ENCODE peak calls at places on chromosome 5, in seven cellular contexts. One of them, this sample, is unnamed.

GRCh38 chr5:5304361-5305035 is 118.0 kb upstream of the ICE1 start:
- DNase-seq in choroid plexus epithelial cell: no peak
- DNase-seq in 8988T: no peak
- DNase-seq in activated CD4-positive, alpha-beta T cell treated with anti-CD3 and anti-CD28 coated beads, Interleukin-2, amount 10 ng/mL, durations not matched to agents 7 days and 5 days: no peak
- DNase-seq in activated CD8-positive, alpha-beta memory T cell treated with anti-CD3 and anti-CD28 coated beads, Interleukin-2, amount 10 ng/mL, durations not matched to agents 7 days and 5 days: no peak
- DNase-seq in HCT116: no peak
- DNase-seq in GM12865: no peak
- DNase-seq in this sample: peak

GRCh38 chr5:83974151-83974822 is 253.6 kb upstream of the HAPLN1 start:
- DNase-seq in choroid plexus epithelial cell: peak
- DNase-seq in HCT116: no peak
- DNase-seq in activated CD8-positive, alpha-beta memory T cell treated with anti-CD3 and anti-CD28 coated beads, Interleukin-2, amount 10 ng/mL, durations not matched to agents 7 days and 5 days: no peak
- DNase-seq in activated CD4-positive, alpha-beta T cell treated with anti-CD3 and anti-CD28 coated beads, Interleukin-2, amount 10 ng/mL, durations not matched to agents 7 days and 5 days: no peak
- DNase-seq in GM12865: no peak
- DNase-seq in 8988T: no peak
- DNase-seq in this sample: no peak

GRCh38 chr5:392431-392988 is 50.5 kb upstream of the EXOC3 start:
- DNase-seq in GM12865: peak
- DNase-seq in activated CD8-positive, alpha-beta memory T cell treated with anti-CD3 and anti-CD28 coated beads, Interleukin-2, amount 10 ng/mL, durations not matched to agents 7 days and 5 days: peak
- DNase-seq in HCT116: peak
- DNase-seq in choroid plexus epithelial cell: peak
- DNase-seq in 8988T: peak
- DNase-seq in activated CD4-positive, alpha-beta T cell treated with anti-CD3 and anti-CD28 coated beads, Interleukin-2, amount 10 ng/mL, durations not matched to agents 7 days and 5 days: peak
- DNase-seq in this sample: peak

GRCh38 chr5:80318212-80318611 is 1.6 kb upstream of the SPZ1 start:
- DNase-seq in choroid plexus epithelial cell: peak
- DNase-seq in HCT116: no peak
- DNase-seq in 8988T: no peak
- DNase-seq in GM12865: no peak
- DNase-seq in activated CD4-positive, alpha-beta T cell treated with anti-CD3 and anti-CD28 coated beads, Interleukin-2, amount 10 ng/mL, durations not matched to agents 7 days and 5 days: no peak
- DNase-seq in activated CD8-positive, alpha-beta memory T cell treated with anti-CD3 and anti-CD28 coated beads, Interleukin-2, amount 10 ng/mL, durations not matched to agents 7 days and 5 days: no peak
- DNase-seq in this sample: no peak

GRCh38 chr5:179608131-179608581 is 15.3 kb downstream of the HNRNPH1 start:
- DNase-seq in activated CD8-positive, alpha-beta memory T cell treated with anti-CD3 and anti-CD28 coated beads, Interleukin-2, amount 10 ng/mL, durations not matched to agents 7 days and 5 days: peak
- DNase-seq in GM12865: peak
- DNase-seq in 8988T: no peak
- DNase-seq in HCT116: no peak
- DNase-seq in activated CD4-positive, alpha-beta T cell treated with anti-CD3 and anti-CD28 coated beads, Interleukin-2, amount 10 ng/mL, durations not matched to agents 7 days and 5 days: peak
- DNase-seq in choroid plexus epithelial cell: peak
- DNase-seq in this sample: no peak

GRCh38 chr5:115317750-115318149 is 21.3 kb upstream of the CCDC112 start:
- DNase-seq in 8988T: no peak
- DNase-seq in HCT116: no peak
- DNase-seq in activated CD4-positive, alpha-beta T cell treated with anti-CD3 and anti-CD28 coated beads, Interleukin-2, amount 10 ng/mL, durations not matched to agents 7 days and 5 days: no peak
- DNase-seq in activated CD8-positive, alpha-beta memory T cell treated with anti-CD3 and anti-CD28 coated beads, Interleukin-2, amount 10 ng/mL, durations not matched to agents 7 days and 5 days: no peak
- DNase-seq in GM12865: no peak
- DNase-seq in choroid plexus epithelial cell: no peak
- DNase-seq in this sample: no peak

GRCh38 chr5:111755942-111756353 is 1.0 kb downstream of the NREP start:
- DNase-seq in activated CD4-positive, alpha-beta T cell treated with anti-CD3 and anti-CD28 coated beads, Interleukin-2, amount 10 ng/mL, durations not matched to agents 7 days and 5 days: no peak
- DNase-seq in HCT116: no peak
- DNase-seq in activated CD8-positive, alpha-beta memory T cell treated with anti-CD3 and anti-CD28 coated beads, Interleukin-2, amount 10 ng/mL, durations not matched to agents 7 days and 5 days: no peak
- DNase-seq in GM12865: peak
- DNase-seq in choroid plexus epithelial cell: peak
- DNase-seq in 8988T: no peak
- DNase-seq in this sample: peak

GRCh38 chr5:151051066-151051930 is 29.5 kb downstream of the TNIP1 start:
- DNase-seq in activated CD4-positive, alpha-beta T cell treated with anti-CD3 and anti-CD28 coated beads, Interleukin-2, amount 10 ng/mL, durations not matched to agents 7 days and 5 days: peak
- DNase-seq in 8988T: peak
- DNase-seq in HCT116: peak
- DNase-seq in GM12865: peak
- DNase-seq in activated CD8-positive, alpha-beta memory T cell treated with anti-CD3 and anti-CD28 coated beads, Interleukin-2, amount 10 ng/mL, durations not matched to agents 7 days and 5 days: peak
- DNase-seq in choroid plexus epithelial cell: peak
- DNase-seq in this sample: peak

GRCh38 chr5:174273325-174273724 is 227.8 kb downstream of the NSG2 start:
- DNase-seq in GM12865: peak
- DNase-seq in HCT116: no peak
- DNase-seq in activated CD4-positive, alpha-beta T cell treated with anti-CD3 and anti-CD28 coated beads, Interleukin-2, amount 10 ng/mL, durations not matched to agents 7 days and 5 days: no peak
- DNase-seq in 8988T: no peak
- DNase-seq in choroid plexus epithelial cell: no peak
- DNase-seq in activated CD8-positive, alpha-beta memory T cell treated with anti-CD3 and anti-CD28 coated beads, Interleukin-2, amount 10 ng/mL, durations not matched to agents 7 days and 5 days: no peak
- DNase-seq in this sample: no peak

GRCh38 chr5:65213921-65214525 is 267.7 kb downstream of the ADAMTS6 start:
- DNase-seq in 8988T: no peak
- DNase-seq in HCT116: peak
- DNase-seq in choroid plexus epithelial cell: peak
- DNase-seq in activated CD4-positive, alpha-beta T cell treated with anti-CD3 and anti-CD28 coated beads, Interleukin-2, amount 10 ng/mL, durations not matched to agents 7 days and 5 days: no peak
- DNase-seq in activated CD8-positive, alpha-beta memory T cell treated with anti-CD3 and anti-CD28 coated beads, Interleukin-2, amount 10 ng/mL, durations not matched to agents 7 days and 5 days: no peak
- DNase-seq in GM12865: peak
- DNase-seq in this sample: peak

GRCh38 chr5:108216890-108217289 is 165.0 kb downstream of the FBXL17 start:
- DNase-seq in choroid plexus epithelial cell: peak
- DNase-seq in GM12865: no peak
- DNase-seq in 8988T: no peak
- DNase-seq in HCT116: peak
- DNase-seq in activated CD4-positive, alpha-beta T cell treated with anti-CD3 and anti-CD28 coated beads, Interleukin-2, amount 10 ng/mL, durations not matched to agents 7 days and 5 days: no peak
- DNase-seq in activated CD8-positive, alpha-beta memory T cell treated with anti-CD3 and anti-CD28 coated beads, Interleukin-2, amount 10 ng/mL, durations not matched to agents 7 days and 5 days: no peak
- DNase-seq in this sample: no peak

This sample was measured in KBM-7.